ENCODE peak calls at places on chromosomes 13 and 19, in eight cellular contexts. One of them, this sample, is unnamed.

GRCh38 chr19:45306522-45307027 is 16.1 kb downstream of the CKM start:
- DNase-seq in C1 segment of cervical spinal cord: no peak
- DNase-seq in A673: peak
- DNase-seq in HL-60: no peak
- DNase-seq in NCI-H345: peak
- DNase-seq in NCI-H1436: peak
- DNase-seq in RWPE1: no peak
- DNase-seq in AG09309: no peak
- DNase-seq in this sample: no peak

GRCh38 chr13:93721483-93721882 is 494.9 kb downstream of the GPC6 start:
- DNase-seq in C1 segment of cervical spinal cord: no peak
- DNase-seq in A673: no peak
- DNase-seq in HL-60: no peak
- DNase-seq in NCI-H345: no peak
- DNase-seq in NCI-H1436: no peak
- DNase-seq in RWPE1: no peak
- DNase-seq in AG09309: no peak
- DNase-seq in this sample: no peak

GRCh38 chr13:79647518-79647917 is 166.6 kb downstream of the NDFIP2 start:
- DNase-seq in C1 segment of cervical spinal cord: no peak
- DNase-seq in A673: no peak
- DNase-seq in HL-60: no peak
- DNase-seq in NCI-H345: peak
- DNase-seq in NCI-H1436: peak
- DNase-seq in RWPE1: peak
- DNase-seq in AG09309: no peak
- DNase-seq in this sample: no peak

GRCh38 chr13:45295536-45295935 is 45.4 kb downstream of the TPT1 start:
- DNase-seq in C1 segment of cervical spinal cord: no peak
- DNase-seq in A673: no peak
- DNase-seq in HL-60: no peak
- DNase-seq in NCI-H345: no peak
- DNase-seq in NCI-H1436: no peak
- DNase-seq in RWPE1: no peak
- DNase-seq in AG09309: no peak
- DNase-seq in this sample: no peak

GRCh38 chr13:24745516-24745860 is 18.5 kb upstream of the RNF17 start:
- DNase-seq in C1 segment of cervical spinal cord: no peak
- DNase-seq in A673: no peak
- DNase-seq in HL-60: no peak
- DNase-seq in NCI-H345: no peak
- DNase-seq in NCI-H1436: no peak
- DNase-seq in RWPE1: no peak
- DNase-seq in AG09309: no peak
- DNase-seq in this sample: no peak

GRCh38 chr19:17348700-17349099 is 11.3 kb downstream of the GTPBP3 start:
- DNase-seq in C1 segment of cervical spinal cord: no peak
- DNase-seq in A673: peak
- DNase-seq in HL-60: no peak
- DNase-seq in NCI-H345: peak
- DNase-seq in NCI-H1436: no peak
- DNase-seq in RWPE1: no peak
- DNase-seq in AG09309: no peak
- DNase-seq in this sample: no peak

GRCh38 chr19:38569368-38569983 is 48.3 kb downstream of the MAP4K1 start:
- DNase-seq in C1 segment of cervical spinal cord: no peak
- DNase-seq in A673: no peak
- DNase-seq in HL-60: no peak
- DNase-seq in NCI-H345: no peak
- DNase-seq in NCI-H1436: no peak
- DNase-seq in RWPE1: no peak
- DNase-seq in AG09309: no peak
- DNase-seq in this sample: no peak

GRCh38 chr13:96431044-96431581 is 341.2 kb downstream of the HS6ST3 start:
- DNase-seq in C1 segment of cervical spinal cord: no peak
- DNase-seq in A673: no peak
- DNase-seq in HL-60: no peak
- DNase-seq in NCI-H345: no peak
- DNase-seq in NCI-H1436: no peak
- DNase-seq in RWPE1: no peak
- DNase-seq in AG09309: no peak
- DNase-seq in this sample: no peak

GRCh38 chr19:42092350-42092749 is 16.4 kb downstream of the ZNF574 start:
- DNase-seq in C1 segment of cervical spinal cord: no peak
- DNase-seq in A673: peak
- DNase-seq in HL-60: peak
- DNase-seq in NCI-H345: peak
- DNase-seq in NCI-H1436: peak
- DNase-seq in RWPE1: peak
- DNase-seq in AG09309: no peak
- DNase-seq in this sample: peak

GRCh38 chr19:5470264-5470671 is 15.1 kb downstream of the ZNRF4 start:
- DNase-seq in C1 segment of cervical spinal cord: no peak
- DNase-seq in A673: no peak
- DNase-seq in HL-60: no peak
- DNase-seq in NCI-H345: peak
- DNase-seq in NCI-H1436: no peak
- DNase-seq in RWPE1: peak
- DNase-seq in AG09309: no peak
- DNase-seq in this sample: peak

GRCh38 chr19:56720281-56720680 is 48.7 kb upstream of the ZNF835 start:
- DNase-seq in C1 segment of cervical spinal cord: peak
- DNase-seq in A673: peak
- DNase-seq in HL-60: no peak
- DNase-seq in NCI-H345: no peak
- DNase-seq in NCI-H1436: no peak
- DNase-seq in RWPE1: no peak
- DNase-seq in AG09309: no peak
- DNase-seq in this sample: no peak

GRCh38 chr19:17496337-17496997 is 15.0 kb upstream of the PGLS start:
- DNase-seq in C1 segment of cervical spinal cord: peak
- DNase-seq in A673: peak
- DNase-seq in HL-60: peak
- DNase-seq in NCI-H345: peak
- DNase-seq in NCI-H1436: peak
- DNase-seq in RWPE1: peak
- DNase-seq in AG09309: no peak
- DNase-seq in this sample: peak

GRCh38 chr13:40060318-40061007 is 405.0 kb downstream of the COG6 start:
- DNase-seq in C1 segment of cervical spinal cord: peak
- DNase-seq in A673: peak
- DNase-seq in HL-60: no peak
- DNase-seq in NCI-H345: peak
- DNase-seq in NCI-H1436: peak
- DNase-seq in RWPE1: peak
- DNase-seq in AG09309: peak
- DNase-seq in this sample: peak

GRCh38 chr13:27283906-27284523 is 13.4 kb downstream of the RASL11A start:
- DNase-seq in C1 segment of cervical spinal cord: peak
- DNase-seq in A673: no peak
- DNase-seq in HL-60: peak
- DNase-seq in NCI-H345: no peak
- DNase-seq in NCI-H1436: no peak
- DNase-seq in RWPE1: peak
- DNase-seq in AG09309: no peak
- DNase-seq in this sample: no peak

GRCh38 chr13:111429064-111429558 is 108.7 kb downstream of the TEX29 start:
- DNase-seq in C1 segment of cervical spinal cord: peak
- DNase-seq in A673: peak
- DNase-seq in HL-60: peak
- DNase-seq in NCI-H345: peak
- DNase-seq in NCI-H1436: peak
- DNase-seq in RWPE1: peak
- DNase-seq in AG09309: peak
- DNase-seq in this sample: no peak

GRCh38 chr13:50842711-50843255 is 709 bp downstream of the DLEU7 start:
- DNase-seq in C1 segment of cervical spinal cord: no peak
- DNase-seq in A673: no peak
- DNase-seq in HL-60: no peak
- DNase-seq in NCI-H345: no peak
- DNase-seq in NCI-H1436: no peak
- DNase-seq in RWPE1: no peak
- DNase-seq in AG09309: no peak
- DNase-seq in this sample: no peak

GRCh38 chr19:11453468-11454341 is 18.3 kb downstream of the PRKCSH start:
- DNase-seq in C1 segment of cervical spinal cord: no peak
- DNase-seq in A673: peak
- DNase-seq in HL-60: no peak
- DNase-seq in NCI-H345: no peak
- DNase-seq in NCI-H1436: no peak
- DNase-seq in RWPE1: no peak
- DNase-seq in AG09309: no peak
- DNase-seq in this sample: no peak

GRCh38 chr19:30071871-30072270 is 129.8 kb downstream of the URI1 start:
- DNase-seq in C1 segment of cervical spinal cord: no peak
- DNase-seq in A673: no peak
- DNase-seq in HL-60: no peak
- DNase-seq in NCI-H345: no peak
- DNase-seq in NCI-H1436: no peak
- DNase-seq in RWPE1: no peak
- DNase-seq in AG09309: no peak
- DNase-seq in this sample: no peak

GRCh38 chr19:43290568-43291359 is 21.4 kb upstream of the PSG9 start:
- DNase-seq in C1 segment of cervical spinal cord: no peak
- DNase-seq in A673: no peak
- DNase-seq in HL-60: no peak
- DNase-seq in NCI-H345: no peak
- DNase-seq in NCI-H1436: no peak
- DNase-seq in RWPE1: no peak
- DNase-seq in AG09309: no peak
- DNase-seq in this sample: no peak

GRCh38 chr13:100815476-100816046 is 141.0 kb upstream of the TMTC4 start:
- DNase-seq in C1 segment of cervical spinal cord: no peak
- DNase-seq in A673: peak
- DNase-seq in HL-60: no peak
- DNase-seq in NCI-H345: no peak
- DNase-seq in NCI-H1436: no peak
- DNase-seq in RWPE1: peak
- DNase-seq in AG09309: no peak
- DNase-seq in this sample: no peak

GRCh38 chr13:103634066-103634465 is 567.8 kb upstream of the SLC10A2 start:
- DNase-seq in C1 segment of cervical spinal cord: no peak
- DNase-seq in A673: no peak
- DNase-seq in HL-60: no peak
- DNase-seq in NCI-H345: no peak
- DNase-seq in NCI-H1436: no peak
- DNase-seq in RWPE1: no peak
- DNase-seq in AG09309: no peak
- DNase-seq in this sample: no peak